ENCODE peak calls at places on chromosome 18, in eight cellular contexts. Z is neuronal stem cell, R is esophagus squamous epithelium, O is heart right ventricle, J is HL-60, P is IMR-90, U is heart left ventricle, X is endothelial cell of umbilical vein. W is an unnamed sample.

GRCh38 chr18:75183524-75183923 is 25.4 kb downstream of the PTGR3 start:
- DNase-seq in Z (no peak), R (no peak), O (no peak), J (no peak), P (peak), U (no peak), X (no peak), W (peak)

GRCh38 chr18:57447154-57447621 is 12.0 kb downstream of the ONECUT2 start:
- DNase-seq in Z (peak), R (no peak), O (no peak), J (no peak), P (peak), U (no peak), X (peak), W (no peak)

GRCh38 chr18:78794031-78794430 is 185.6 kb upstream of the SALL3 start:
- DNase-seq in Z (no peak), R (no peak), O (no peak), J (no peak), P (no peak), U (no peak), X (no peak), W (no peak)

GRCh38 chr18:75130591-75131274 is 78.2 kb downstream of the PTGR3 start:
- DNase-seq in Z (no peak), R (no peak), O (no peak), J (no peak), P (peak), U (no peak), X (no peak), W (no peak)

GRCh38 chr18:32366586-32367538 is 103.8 kb downstream of the GAREM1 start:
- DNase-seq in Z (no peak), R (no peak), O (no peak), J (no peak), P (no peak), U (no peak), X (no peak), W (peak)

GRCh38 chr18:21342372-21342771 is 100.3 kb downstream of the GREB1L start:
- DNase-seq in Z (peak), R (no peak), O (no peak), J (no peak), P (no peak), U (no peak), X (no peak), W (no peak)

GRCh38 chr18:31301201-31301655 is 16.7 kb upstream of the DSG1 start:
- DNase-seq in Z (peak), R (no peak), O (peak), J (no peak), P (peak), U (no peak), X (no peak), W (no peak)

GRCh38 chr18:79242246-79242645 is 153.5 kb upstream of the NFATC1 start:
- DNase-seq in Z (no peak), R (no peak), O (no peak), J (no peak), P (peak), U (no peak), X (no peak), W (no peak)

GRCh38 chr18:25561923-25562322 is 210.0 kb upstream of the ZNF521 start:
- DNase-seq in Z (peak), R (no peak), O (no peak), J (peak), P (peak), U (no peak), X (peak), W (no peak)

GRCh38 chr18:36191286-36191685 is 4.0 kb downstream of the MOCOS start:
- DNase-seq in Z (no peak), R (no peak), O (no peak), J (no peak), P (no peak), U (no peak), X (no peak), W (no peak)

GRCh38 chr18:12236934-12237832 is 17.0 kb upstream of the CIDEA start:
- DNase-seq in Z (peak), R (no peak), O (peak), J (peak), P (peak), U (peak), X (peak), W (no peak)

GRCh38 chr18:29351171-29351570 is 1174.2 kb upstream of the CDH2 start:
- DNase-seq in Z (no peak), R (no peak), O (no peak), J (no peak), P (no peak), U (no peak), X (no peak), W (no peak)

GRCh38 chr18:42067527-42067926 is 112.5 kb downstream of the PIK3C3 start:
- DNase-seq in Z (no peak), R (no peak), O (no peak), J (no peak), P (no peak), U (no peak), X (no peak), W (no peak)

GRCh38 chr18:24763765-24764548 is 303.5 kb downstream of the HRH4 start:
- DNase-seq in Z (no peak), R (no peak), O (peak), J (no peak), P (peak), U (peak), X (no peak), W (no peak)

GRCh38 chr18:74976331-74976909 is 232.5 kb downstream of the PTGR3 start:
- DNase-seq in Z (no peak), R (no peak), O (no peak), J (no peak), P (no peak), U (no peak), X (no peak), W (no peak)

GRCh38 chr18:63203497-63203896 is 116.1 kb downstream of the BCL2 start:
- DNase-seq in Z (no peak), R (no peak), O (no peak), J (no peak), P (no peak), U (no peak), X (no peak), W (no peak)

GRCh38 chr18:36592282-36592681 is 236.5 kb downstream of the TPGS2 start:
- DNase-seq in Z (no peak), R (no peak), O (no peak), J (no peak), P (peak), U (no peak), X (no peak), W (no peak)

GRCh38 chr18:63844254-63844653 is 43.3 kb upstream of the SERPINB2 start:
- DNase-seq in Z (peak), R (no peak), O (no peak), J (no peak), P (peak), U (no peak), X (peak), W (peak)

GRCh38 chr18:29882620-29883019 is 1159.9 kb downstream of the DSC3 start:
- DNase-seq in Z (no peak), R (no peak), O (no peak), J (no peak), P (no peak), U (no peak), X (no peak), W (no peak)

GRCh38 chr18:5630766-5631413 is 87.1 kb upstream of the EPB41L3 start:
- DNase-seq in Z (no peak), R (no peak), O (peak), J (no peak), P (no peak), U (no peak), X (no peak), W (no peak)

GRCh38 chr18:39415471-39415870 is 1849.9 kb upstream of the CELF4 start:
- DNase-seq in Z (no peak), R (no peak), O (no peak), J (no peak), P (no peak), U (no peak), X (no peak), W (no peak)

GRCh38 chr18:6731197-6731596 is 1.7 kb downstream of the ARHGAP28 start:
- DNase-seq in Z (no peak), R (no peak), O (no peak), J (no peak), P (peak), U (no peak), X (peak), W (no peak)
- H3K4me3 ChIP-seq in Z (no peak), R (no peak), O (no peak), J (no peak), P (peak), U (no peak), X (no peak), W (no peak)

GRCh38 chr18:48834421-48835011 is 116.2 kb downstream of the SMAD7 start:
- DNase-seq in Z (no peak), R (peak), O (peak), J (peak), P (peak), U (peak), X (peak), W (peak)

GRCh38 chr18:48836231-48836805 is 114.4 kb downstream of the SMAD7 start:
- DNase-seq in Z (no peak), R (no peak), O (no peak), J (no peak), P (no peak), U (no peak), X (no peak), W (no peak)

GRCh38 chr18:48833701-48834394 is 116.9 kb downstream of the SMAD7 start:
- DNase-seq in Z (no peak), R (no peak), O (no peak), J (no peak), P (peak), U (no peak), X (no peak), W (no peak)

GRCh38 chr18:48835745-48836191 is 115.0 kb downstream of the SMAD7 start:
- DNase-seq in Z (no peak), R (no peak), O (no peak), J (no peak), P (no peak), U (no peak), X (no peak), W (no peak)

DNA sequence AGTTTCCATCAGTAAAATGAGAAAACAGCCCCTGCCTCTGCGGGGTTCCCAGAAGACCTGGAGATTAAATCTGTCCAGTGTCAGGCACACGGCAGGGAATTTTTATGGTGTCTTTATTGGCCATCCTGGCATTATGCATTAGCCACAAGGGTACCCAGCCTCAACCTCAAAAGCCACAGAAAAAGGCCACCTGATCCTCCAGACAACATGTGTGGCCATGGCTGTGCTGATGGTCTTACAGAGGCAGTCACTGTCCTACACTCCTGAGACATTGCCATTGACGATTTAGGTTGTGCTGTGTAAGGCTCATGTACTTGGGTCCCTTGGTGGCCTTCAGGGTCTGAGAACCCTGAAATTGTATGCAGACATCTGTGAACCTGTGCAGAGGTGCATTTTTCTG is 115.6 kb downstream of the SMAD7 start:
- DNase-seq in Z (no peak), R (no peak), O (no peak), J (no peak), P (no peak), U (no peak), X (no peak), W (no peak)
- H3K4me3 ChIP-seq in Z (no peak), R (no peak), O (no peak), J (no peak), P (no peak), U (no peak), X (no peak), W (no peak)

DNA sequence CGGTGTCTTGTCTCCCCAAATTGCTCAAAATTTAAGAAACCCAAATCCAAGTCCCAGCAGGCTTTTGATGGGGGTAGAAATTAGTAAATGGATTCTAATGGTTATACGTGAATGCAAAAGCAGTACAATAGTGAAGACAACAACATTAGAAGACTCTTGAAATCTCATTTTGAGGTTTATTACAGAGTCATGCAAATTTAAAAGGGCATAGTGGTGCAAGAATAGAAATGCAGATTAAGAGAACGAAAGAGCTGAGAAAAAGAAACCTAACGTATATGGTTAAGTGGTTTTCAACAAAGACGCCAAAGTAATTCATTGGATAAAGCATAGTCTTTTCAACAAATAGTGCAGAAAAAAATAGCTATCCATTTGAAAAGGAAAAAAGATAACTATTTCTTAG is 33.2 kb upstream of the CXXC1 start:
- DNase-seq in Z (no peak), R (no peak), O (no peak), J (no peak), P (no peak), U (no peak), X (no peak), W (no peak)
- H3K4me3 ChIP-seq in Z (no peak), R (no peak), O (no peak), J (no peak), P (no peak), U (no peak), X (no peak), W (no peak)

GRCh38 chr18:10140928-10141327 is 227.1 kb downstream of the VAPA start:
- DNase-seq in Z (no peak), R (no peak), O (no peak), J (no peak), P (peak), U (no peak), X (no peak), W (no peak)

GRCh38 chr18:10143601-10144000 is 229.8 kb downstream of the VAPA start:
- DNase-seq in Z (no peak), R (no peak), O (no peak), J (no peak), P (no peak), U (no peak), X (peak), W (no peak)

GRCh38 chr18:10141559-10141958 is 227.7 kb downstream of the VAPA start:
- DNase-seq in Z (no peak), R (no peak), O (no peak), J (no peak), P (no peak), U (no peak), X (no peak), W (no peak)

GRCh38 chr18:10142496-10143160 is 228.8 kb downstream of the VAPA start:
- DNase-seq in Z (no peak), R (no peak), O (no peak), J (no peak), P (peak), U (peak), X (peak), W (no peak)

DNA sequence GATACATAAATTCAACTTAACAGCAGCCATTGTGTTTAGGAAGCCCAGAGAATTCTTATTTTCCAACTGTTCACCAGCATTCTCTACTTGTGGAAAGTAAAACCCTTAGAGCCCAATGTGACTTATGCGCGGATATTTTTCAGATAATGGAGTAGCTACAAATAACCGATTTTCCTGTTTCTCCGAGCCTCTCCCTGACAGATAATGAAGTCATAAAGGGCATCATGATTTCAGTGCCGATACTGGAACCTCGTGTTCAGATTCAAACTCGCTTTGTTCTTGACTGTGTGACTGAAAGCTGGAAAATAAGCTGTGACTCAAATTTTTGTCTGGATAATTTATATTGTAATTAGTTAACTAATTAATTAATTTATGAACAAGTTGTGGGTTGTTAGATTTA is 228.2 kb downstream of the VAPA start:
- DNase-seq in Z (no peak), R (no peak), O (no peak), J (no peak), P (no peak), U (no peak), X (peak), W (no peak)
- H3K4me3 ChIP-seq in Z (no peak), R (no peak), O (no peak), J (no peak), P (no peak), U (no peak), X (no peak), W (no peak)

GRCh38 chr18:34976084-34976483 is 65.1 kb upstream of the MAPRE2 start:
- DNase-seq in Z (no peak), R (no peak), O (peak), J (no peak), P (no peak), U (no peak), X (no peak), W (no peak)
- H3K4me3 ChIP-seq in Z (no peak), R (peak), O (no peak), J (no peak), P (no peak), U (peak), X (no peak), W (peak)

DNA sequence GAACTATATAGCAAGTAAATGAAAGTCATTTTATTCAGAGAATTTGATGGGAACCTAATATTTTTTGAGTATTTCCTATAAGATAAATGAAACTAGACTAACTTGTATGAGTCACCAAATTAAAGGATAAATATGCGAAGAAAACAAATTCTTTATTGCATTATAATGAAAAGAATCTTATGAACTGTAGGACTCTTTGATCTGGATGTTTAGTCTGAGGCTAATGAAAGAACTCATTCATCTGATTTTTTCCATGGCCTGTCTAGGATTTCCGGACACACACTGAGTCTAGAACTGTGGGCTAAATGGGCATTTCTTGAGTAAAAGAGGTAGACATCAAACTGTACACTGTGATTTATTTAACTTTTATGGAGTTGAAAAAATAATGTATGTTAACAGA is 43.1 kb downstream of the ZNF519 start:
- DNase-seq in Z (no peak), R (no peak), O (no peak), J (no peak), P (no peak), U (no peak), X (no peak), W (no peak)
- H3K4me3 ChIP-seq in Z (no peak), R (no peak), O (no peak), J (no peak), P (no peak), U (no peak), X (no peak), W (no peak)

GRCh38 chr18:76620326-76620813 is 125.3 kb upstream of the ZNF516 start:
- DNase-seq in Z (peak), R (peak), O (peak), J (peak), P (peak), U (peak), X (peak), W (no peak)
- H3K4me3 ChIP-seq in Z (peak), R (peak), O (peak), J (peak), P (peak), U (peak), X (no peak), W (peak)

GRCh38 chr18:61602836-61603235 is 269.6 kb downstream of the CDH20 start:
- DNase-seq in Z (no peak), R (no peak), O (no peak), J (no peak), P (peak), U (no peak), X (peak), W (no peak)

GRCh38 chr18:61608306-61608705 is 275.1 kb downstream of the CDH20 start:
- DNase-seq in Z (no peak), R (no peak), O (no peak), J (no peak), P (peak), U (no peak), X (peak), W (no peak)

GRCh38 chr18:61606759-61607158 is 273.5 kb downstream of the CDH20 start:
- DNase-seq in Z (peak), R (no peak), O (peak), J (no peak), P (peak), U (peak), X (peak), W (peak)

GRCh38 chr18:61606068-61606660 is 272.9 kb downstream of the CDH20 start:
- DNase-seq in Z (peak), R (no peak), O (peak), J (no peak), P (peak), U (peak), X (no peak), W (no peak)

DNA sequence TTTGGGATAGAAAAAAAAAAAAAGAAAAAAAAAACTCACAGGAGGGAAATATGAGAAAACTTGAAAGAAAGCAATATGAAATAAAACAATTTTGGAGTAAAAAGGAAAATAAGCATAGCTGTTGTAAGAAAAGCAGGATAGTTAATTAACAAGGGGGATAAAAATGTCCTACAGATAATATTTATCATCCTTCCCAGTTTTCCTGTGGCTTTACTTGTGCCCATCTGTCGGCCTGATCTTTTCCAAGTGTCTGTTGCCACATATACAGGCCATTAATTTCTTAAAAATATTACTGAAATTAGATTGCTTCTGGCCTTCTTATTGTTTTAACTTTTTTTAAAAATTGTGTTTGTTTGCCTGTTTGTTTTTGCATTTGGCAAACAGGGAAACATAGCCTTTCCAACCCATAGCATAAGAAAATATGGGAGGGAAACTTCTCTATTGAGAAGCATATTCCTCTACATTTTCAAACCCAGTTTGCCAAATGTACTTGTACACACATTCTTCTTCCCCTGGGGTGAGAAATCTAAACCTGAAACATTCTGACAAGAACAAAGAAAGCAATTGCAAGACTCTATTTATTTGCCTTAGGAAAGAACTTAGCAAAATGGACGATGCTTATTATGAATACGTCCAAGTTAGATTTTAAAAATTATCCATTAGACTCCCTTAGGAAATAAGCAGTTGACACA is 272.3 kb downstream of the CDH20 start:
- DNase-seq in Z (no peak), R (no peak), O (no peak), J (no peak), P (no peak), U (no peak), X (no peak), W (no peak)
- H3K4me3 ChIP-seq in Z (no peak), R (no peak), O (peak), J (no peak), P (peak), U (peak), X (no peak), W (no peak)

DNA sequence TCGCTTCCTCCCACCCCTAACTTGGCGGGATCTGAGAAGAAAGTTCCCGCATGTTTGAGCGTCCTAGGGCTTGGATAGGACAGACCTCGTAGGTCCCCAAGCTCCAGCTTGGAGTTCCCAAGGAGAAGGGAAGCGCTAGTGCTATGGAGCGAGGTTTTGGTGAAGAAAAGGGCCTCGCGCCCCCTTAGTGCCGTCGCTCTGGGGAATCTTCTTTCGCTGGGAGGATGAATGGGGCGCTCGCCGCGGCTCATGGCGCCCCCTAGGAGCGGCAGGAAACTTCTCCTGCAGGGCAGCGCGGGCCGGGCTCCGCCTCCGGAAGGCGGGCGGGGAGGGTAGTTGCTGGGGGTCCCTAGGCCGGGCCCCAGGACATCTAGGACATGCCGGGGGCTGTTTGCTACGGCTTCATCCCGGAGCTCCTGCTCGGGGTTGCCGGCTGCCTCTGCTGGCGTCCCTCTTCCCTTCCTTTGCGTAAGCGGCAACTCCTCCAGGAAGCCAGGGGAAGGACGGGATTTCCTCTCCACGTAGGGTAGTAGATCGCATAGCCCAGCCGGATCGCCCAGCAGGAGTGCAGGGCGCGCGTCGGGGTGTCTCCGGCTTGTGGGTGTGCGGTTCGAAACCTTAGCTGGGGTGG is 11.9 kb upstream of the SKOR2 start:
- DNase-seq in Z (no peak), R (no peak), O (no peak), J (no peak), P (no peak), U (no peak), X (no peak), W (no peak)
- H3K4me3 ChIP-seq in Z (peak), R (peak), O (peak), J (no peak), P (no peak), U (peak), X (no peak), W (peak)

W was measured in epithelial cell of proximal tubule.